ENCODE peak calls at places on chromosomes 5 and 9, in seven cellular contexts. T is T-helper 2 cell; X is tibial nerve; V is activated CD8-positive, alpha-beta memory T cell treated with anti-CD3 and anti-CD28 coated beads, Interleukin-2, amount 10 ng/mL, durations not matched to agents 7 days and 5 days; R is fibroblast of pulmonary artery; L is left lung; Y is stimulated activated naive B cell treated with anti-CD40 and anti-IgM and Interleukin-4, amounts not matched to agents 10 μg/mL and 1 μg/mL and 100 μg/mL, for 72 hours. O is an unnamed sample.

GRCh38 chr9:83047839-83048775 is 14.8 kb downstream of the RASEF start:
- DNase-seq in T (no peak), X (no peak), V (no peak), R (peak; percentile 58), L (no peak), Y (no peak), O (no peak)

GRCh38 chr5:95941756-95942155 is 19.9 kb downstream of the ELL2 start:
- DNase-seq in T (no peak), X (no peak), V (no peak), R (peak; percentile 38), L (no peak), Y (no peak), O (no peak)

GRCh38 chr5:96876292-96876850 is at the start of gene ERAP2:
- DNase-seq in T (peak; percentile 82), X (no peak), V (no peak), R (peak; percentile 56), L (no peak), Y (no peak), O (peak; percentile 84)

GRCh38 chr5:90940227-90940995 is 381.8 kb downstream of the ADGRV1 start:
- DNase-seq in T (peak; percentile 91), X (no peak), V (peak; percentile 72), R (peak; percentile 46), L (no peak), Y (peak; percentile 18), O (no peak)

GRCh38 chr9:133443982-133444381 is 15.8 kb upstream of the CACFD1 start:
- DNase-seq in T (no peak), X (no peak), V (no peak), R (no peak), L (no peak), Y (no peak), O (peak; percentile 32)

GRCh38 chr5:149452007-149452664 is 73.0 kb upstream of the IL17B start:
- DNase-seq in T (no peak), X (no peak), V (no peak), R (peak; percentile 96), L (no peak), Y (no peak), O (peak; percentile 98)

GRCh38 chr5:126483156-126483555 is 59.9 kb downstream of the GRAMD2B start:
- DNase-seq in T (no peak), X (no peak), V (no peak), R (peak; percentile 47), L (no peak), Y (no peak), O (no peak)

GRCh38 chr9:121249563-121249962 is 18.4 kb upstream of the GSN start:
- DNase-seq in T (no peak), X (no peak), V (no peak), R (no peak), L (no peak), Y (peak; percentile 32), O (no peak)

GRCh38 chr9:105051897-105052296 is 123.9 kb upstream of the ABCA1 start:
- DNase-seq in T (peak; percentile 12), X (no peak), V (no peak), R (no peak), L (no peak), Y (no peak), O (no peak)

GRCh38 chr9:3331801-3332200 is 194.0 kb downstream of the RFX3 start:
- DNase-seq in T (no peak), X (no peak), V (no peak), R (peak; percentile 16), L (no peak), Y (no peak), O (no peak)

GRCh38 chr5:90410178-90410762 is 714 bp upstream of the CETN3 start:
- DNase-seq in T (peak; percentile 14), X (no peak), V (no peak), R (no peak), L (no peak), Y (no peak), O (no peak)

GRCh38 chr5:151706906-151707305 is 20.2 kb upstream of the SPARC start:
- DNase-seq in T (no peak), X (no peak), V (no peak), R (no peak), L (no peak), Y (no peak), O (no peak)

GRCh38 chr9:132161743-132162187 is at the start of gene NTNG2:
- DNase-seq in T (no peak), X (no peak), V (no peak), R (no peak), L (peak; percentile 86), Y (no peak), O (no peak)

GRCh38 chr5:96934291-96934694 is 1.6 kb upstream of the LNPEP start:
- DNase-seq in T (peak; percentile 75), X (no peak), V (no peak), R (no peak), L (no peak), Y (no peak), O (no peak)

GRCh38 chr9:33795281-33795680 is at the start of gene PRSS3:
- DNase-seq in T (no peak), X (no peak), V (no peak), R (no peak), L (no peak), Y (no peak), O (no peak)

GRCh38 chr9:115591584-115591984 is 473.6 kb upstream of the TNC start:
- DNase-seq in T (peak; percentile 21), X (peak; percentile 72), V (no peak), R (peak; percentile 99), L (no peak), Y (no peak), O (peak; percentile 76)

GRCh38 chr5:39867923-39868322 is 443.1 kb upstream of the DAB2 start:
- DNase-seq in T (no peak), X (no peak), V (no peak), R (no peak), L (no peak), Y (no peak), O (no peak)

GRCh38 chr9:129823163-129823933 is 588 bp downstream of the TOR1A start:
- DNase-seq in T (peak; percentile 52), X (no peak), V (peak; percentile 65), R (peak; percentile 37), L (peak; percentile 84), Y (no peak), O (peak; percentile 15)

GRCh38 chr5:1724822-1725602 is 74.6 kb downstream of the MRPL36 start:
- DNase-seq in T (peak; percentile 55), X (no peak), V (peak; percentile 38), R (peak; percentile 14), L (peak; percentile 78), Y (no peak), O (peak; percentile 14)

GRCh38 chr5:176643491-176644219 is 3.6 kb upstream of the TSPAN17 start:
- DNase-seq in T (no peak), X (no peak), V (no peak), R (no peak), L (peak; percentile 35), Y (no peak), O (no peak)

GRCh38 chr9:21506910-21507795 is 25.0 kb upstream of the IFNE start:
- DNase-seq in T (no peak), X (peak; percentile 17), V (no peak), R (peak; percentile 95), L (no peak), Y (no peak), O (peak; percentile 75)

GRCh38 chr5:134038143-134038542 is 33.4 kb upstream of the VDAC1 start:
- DNase-seq in T (no peak), X (no peak), V (no peak), R (no peak), L (no peak), Y (no peak), O (no peak)

GRCh38 chr9:87471746-87472145 is 25.9 kb upstream of the DAPK1 start:
- DNase-seq in T (no peak), X (no peak), V (no peak), R (peak; percentile 2), L (no peak), Y (no peak), O (no peak)

GRCh38 chr5:115430374-115430773 is 114.2 kb downstream of the FEM1C start:
- DNase-seq in T (no peak), X (no peak), V (no peak), R (no peak), L (no peak), Y (no peak), O (no peak)

GRCh38 chr9:16179566-16179965 is 626.7 kb downstream of the CCDC171 start:
- DNase-seq in T (no peak), X (no peak), V (no peak), R (no peak), L (no peak), Y (no peak), O (no peak)

GRCh38 chr9:128987800-128988199 is 40.3 kb downstream of the NUP188 start:
- DNase-seq in T (no peak), X (no peak), V (no peak), R (peak; percentile 65), L (no peak), Y (no peak), O (no peak)

GRCh38 chr5:33850100-33850594 is 41.6 kb downstream of the ADAMTS12 start:
- DNase-seq in T (peak; percentile 84), X (no peak), V (peak; percentile 75), R (peak; percentile 64), L (no peak), Y (peak; percentile 13), O (no peak)

GRCh38 chr9:130845901-130846381 is 10.9 kb downstream of the ABL1 start:
- DNase-seq in T (no peak), X (no peak), V (no peak), R (peak; percentile 89), L (no peak), Y (no peak), O (no peak)

GRCh38 chr5:73892806-73893205 is 266.8 kb downstream of the ARHGEF28 start:
- DNase-seq in T (no peak), X (no peak), V (no peak), R (peak; percentile 95), L (no peak), Y (no peak), O (no peak)

GRCh38 chr5:68757813-68758212 is 336.0 kb upstream of the SLC30A5 start:
- DNase-seq in T (no peak), X (no peak), V (no peak), R (no peak), L (no peak), Y (no peak), O (peak; percentile 78)